ENCODE peak calls at places on chromosomes 4 and X, in four cellular contexts. Q is HepG2, K is K562, D is GM12878. Y is an unnamed sample.

GRCh38 chr4:189502841-189503240 is 437.8 kb upstream of the FRG1 start:
- DNase-seq in Q (no peak), K (no peak), D (no peak), Y (no peak)

GRCh38 chrX:133908223-133908622 is 77.2 kb downstream of the GPC3 start:
- DNase-seq in Q (no peak), K (no peak), D (no peak), Y (no peak)

GRCh38 chrX:152817082-152817744 is 13.3 kb downstream of the CETN2 start:
- DNase-seq in Q (no peak), K (peak), D (no peak), Y (peak)

GRCh38 chrX:132292753-132293152 is 73.5 kb upstream of the RAP2C start:
- DNase-seq in Q (peak), K (peak), D (peak), Y (no peak)

GRCh38 chrX:103688949-103689348 is 2.5 kb upstream of the MORF4L2 start:
- DNase-seq in Q (peak), K (no peak), D (no peak), Y (no peak)

GRCh38 chr4:145843148-145843547 is 95.5 kb downstream of the ZNF827 start:
- DNase-seq in Q (no peak), K (no peak), D (no peak), Y (no peak)

GRCh38 chrX:13220916-13221315 is 98.9 kb downstream of the ATXN3L start:
- DNase-seq in Q (no peak), K (no peak), D (no peak), Y (no peak)

GRCh38 chr4:38889143-38889542 is 21.5 kb downstream of the FAM114A1 start:
- DNase-seq in Q (peak), K (no peak), D (peak), Y (no peak)

GRCh38 chr4:5878359-5878758 is 14.5 kb downstream of the CRMP1 start:
- DNase-seq in Q (no peak), K (no peak), D (no peak), Y (no peak)

GRCh38 chr4:57154191-57154590 is 44.0 kb upstream of the IGFBP7 start:
- DNase-seq in Q (no peak), K (no peak), D (no peak), Y (no peak)

GRCh38 chr4:78784255-78784654 is 8.1 kb downstream of the BMP2K start:
- DNase-seq in Q (no peak), K (no peak), D (no peak), Y (no peak)

GRCh38 chr4:164204434-164204833 is 549.5 kb upstream of the SMIM31 start:
- DNase-seq in Q (peak), K (no peak), D (no peak), Y (no peak)

DNA sequence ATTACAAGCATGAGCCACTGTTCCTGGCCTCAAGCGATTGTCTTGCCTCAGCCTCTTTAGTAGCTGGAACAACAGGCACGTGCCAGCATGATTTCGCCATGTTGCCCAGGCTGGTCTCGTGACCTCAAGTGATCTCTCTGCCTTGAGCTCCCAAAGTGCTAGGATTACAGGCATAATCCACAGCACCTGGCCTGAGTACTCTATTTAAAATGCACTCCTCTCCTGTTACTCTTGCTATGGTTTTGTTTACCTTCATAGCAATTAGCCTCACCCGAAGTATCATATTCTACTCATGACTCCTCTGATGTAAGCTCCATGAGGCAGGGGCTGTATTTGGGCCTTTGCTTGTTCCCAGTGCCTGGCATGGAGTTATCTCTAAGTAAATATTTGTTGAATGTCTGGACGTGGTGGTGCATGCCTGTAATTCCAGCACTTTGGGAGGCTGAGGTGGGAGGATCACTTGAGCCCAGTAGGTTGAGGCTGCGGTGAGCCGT is 92.5 kb upstream of the SLC34A2 start:
- DNase-seq in Q (no peak), K (no peak), D (no peak), Y (no peak)
- TF ChIP-seq NR2C2 in Q (no peak), K (no peak), D (no peak), Y (no peak)

GRCh38 chr4:3305610-3306371 is 13.0 kb downstream of the RGS12 start:
- DNase-seq in Q (no peak), K (no peak), D (no peak), Y (peak)
- TF ChIP-seq USF2 in Q (no peak), K (no peak), D (no peak), Y (no peak)

GRCh38 chrX:130895299-130895698 is 7.7 kb downstream of the ENOX2 start:
- DNase-seq in Q (no peak), K (no peak), D (no peak), Y (no peak)

GRCh38 chrX:130902446-130902782 is 595 bp downstream of the ENOX2 start:
- DNase-seq in Q (no peak), K (no peak), D (no peak), Y (no peak)

GRCh38 chrX:130893356-130894085 is 9.5 kb downstream of the ENOX2 start:
- DNase-seq in Q (no peak), K (no peak), D (no peak), Y (no peak)

GRCh38 chrX:130896026-130896425 is 7.0 kb downstream of the ENOX2 start:
- DNase-seq in Q (no peak), K (no peak), D (no peak), Y (no peak)

GRCh38 chrX:130896816-130897508 is 6.0 kb downstream of the ENOX2 start:
- DNase-seq in Q (no peak), K (no peak), D (no peak), Y (no peak)
- TF ChIP-seq NR2C2 in Q (no peak), K (no peak), D (no peak), Y (no peak)

DNA sequence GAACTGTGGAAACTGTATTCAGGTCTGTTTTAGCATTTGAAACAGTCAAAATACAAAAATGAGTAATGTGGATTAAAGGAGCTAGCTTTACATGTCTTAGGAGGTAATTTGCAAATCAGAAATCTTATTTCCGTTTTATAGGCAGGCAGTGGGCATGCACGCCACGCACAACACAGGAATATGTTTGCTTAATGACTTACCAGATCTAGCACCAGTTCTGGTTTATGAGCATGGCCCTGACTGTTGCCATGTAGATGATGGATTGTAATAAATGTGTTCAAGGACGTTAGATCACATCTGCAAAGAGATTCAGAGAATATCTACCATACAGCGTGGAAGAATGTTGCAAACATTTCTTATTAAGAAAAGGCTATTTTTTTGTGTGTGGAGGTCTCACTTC is 344.5 kb upstream of the NR3C2 start:
- DNase-seq in Q (no peak), K (no peak), D (no peak), Y (no peak)
- TF ChIP-seq USF2 in Q (no peak), K (no peak), D (no peak), Y (no peak)

Y was measured in WTC11.